ENCODE peak calls at places on chromosomes 16 and 17, in six cellular contexts. D is mucosa of descending colon, B is AG09309, E is choroid plexus epithelial cell, F is HCT116, C is thyroid gland. I is an unnamed sample.

GRCh38 chr17:66524848-66525247 is 222.4 kb downstream of the PRKCA start:
- DNase-seq in C (no peak), D (no peak), B (no peak), E (no peak), F (no peak), I (no peak)

GRCh38 chr17:44348234-44348987 is 3.3 kb downstream of the GRN start:
- DNase-seq in F (no peak), E (peak), C (no peak), B (no peak), D (no peak), I (no peak)

GRCh38 chr16:57380671-57381462 is 8.6 kb downstream of the CX3CL1 start:
- DNase-seq in F (no peak), C (peak), B (no peak), E (peak), D (no peak), I (no peak)

GRCh38 chr17:81651692-81652091 is 4.7 kb downstream of the PDE6G start:
- DNase-seq in D (no peak), B (peak), F (no peak), C (peak), E (peak), I (peak)

GRCh38 chr17:2406903-2407790 is 6.3 kb upstream of the MNT start:
- DNase-seq in D (peak), C (no peak), B (peak), F (peak), E (peak), I (no peak)

GRCh38 chr17:7475764-7476422 is 3.5 kb downstream of the ZBTB4 start:
- DNase-seq in E (no peak), F (no peak), D (no peak), C (peak), B (no peak), I (no peak)

GRCh38 chr17:19306160-19307111 is 56.1 kb downstream of the B9D1 start:
- DNase-seq in F (no peak), C (no peak), D (peak), B (no peak), E (no peak), I (no peak)

GRCh38 chr17:14373587-14374259 is 72.8 kb downstream of the HS3ST3B1 start:
- DNase-seq in E (peak), B (peak), D (no peak), F (no peak), C (no peak), I (peak)

GRCh38 chr17:38606646-38607611 is 1.2 kb upstream of the SRCIN1 start:
- DNase-seq in F (no peak), E (no peak), D (peak), C (peak), B (no peak), I (no peak)

GRCh38 chr16:30870904-30871303 is 23.0 kb downstream of the BCL7C start:
- DNase-seq in E (no peak), F (no peak), C (no peak), B (no peak), D (no peak), I (no peak)

GRCh38 chr17:57551321-57552079 is 193.6 kb downstream of the CCDC182 start:
- DNase-seq in C (no peak), D (peak), F (no peak), E (no peak), B (no peak), I (no peak)

GRCh38 chr17:57257911-57258885 is 1.9 kb downstream of the MSI2 start:
- DNase-seq in F (no peak), B (no peak), E (peak), D (peak), C (no peak), I (no peak)

GRCh38 chr17:44464037-44464436 is 39.2 kb downstream of the GPATCH8 start:
- DNase-seq in C (no peak), B (no peak), F (no peak), E (peak), D (no peak), I (no peak)

GRCh38 chr16:85213926-85214294 is 101.6 kb upstream of the CIBAR2 start:
- DNase-seq in E (no peak), F (no peak), B (no peak), C (no peak), D (no peak), I (no peak)

GRCh38 chr16:66800856-66801255 is 528 bp downstream of the TERB1 start:
- DNase-seq in E (no peak), B (no peak), F (no peak), D (no peak), C (no peak), I (no peak)

GRCh38 chr17:58121925-58122324 is 26.3 kb upstream of the OR4D1 start:
- DNase-seq in F (peak), E (peak), C (no peak), D (no peak), B (no peak), I (peak)

GRCh38 chr16:26665166-26665939 is 401.4 kb upstream of the C16orf82 start:
- DNase-seq in B (no peak), C (no peak), F (no peak), D (no peak), E (no peak), I (no peak)

GRCh38 chr17:2022647-2023046 is 2.5 kb downstream of the RTN4RL1 start:
- DNase-seq in F (no peak), E (no peak), D (no peak), C (no peak), B (no peak), I (no peak)

GRCh38 chr16:19523559-19524355 is at the start of gene CCP110:
- DNase-seq in D (peak), E (peak), F (peak), C (peak), B (peak), I (peak)
- TF ChIP-seq CTCF in D (no peak), E (no peak), F (no peak), C (no peak), B (no peak), I (no peak)

DNA sequence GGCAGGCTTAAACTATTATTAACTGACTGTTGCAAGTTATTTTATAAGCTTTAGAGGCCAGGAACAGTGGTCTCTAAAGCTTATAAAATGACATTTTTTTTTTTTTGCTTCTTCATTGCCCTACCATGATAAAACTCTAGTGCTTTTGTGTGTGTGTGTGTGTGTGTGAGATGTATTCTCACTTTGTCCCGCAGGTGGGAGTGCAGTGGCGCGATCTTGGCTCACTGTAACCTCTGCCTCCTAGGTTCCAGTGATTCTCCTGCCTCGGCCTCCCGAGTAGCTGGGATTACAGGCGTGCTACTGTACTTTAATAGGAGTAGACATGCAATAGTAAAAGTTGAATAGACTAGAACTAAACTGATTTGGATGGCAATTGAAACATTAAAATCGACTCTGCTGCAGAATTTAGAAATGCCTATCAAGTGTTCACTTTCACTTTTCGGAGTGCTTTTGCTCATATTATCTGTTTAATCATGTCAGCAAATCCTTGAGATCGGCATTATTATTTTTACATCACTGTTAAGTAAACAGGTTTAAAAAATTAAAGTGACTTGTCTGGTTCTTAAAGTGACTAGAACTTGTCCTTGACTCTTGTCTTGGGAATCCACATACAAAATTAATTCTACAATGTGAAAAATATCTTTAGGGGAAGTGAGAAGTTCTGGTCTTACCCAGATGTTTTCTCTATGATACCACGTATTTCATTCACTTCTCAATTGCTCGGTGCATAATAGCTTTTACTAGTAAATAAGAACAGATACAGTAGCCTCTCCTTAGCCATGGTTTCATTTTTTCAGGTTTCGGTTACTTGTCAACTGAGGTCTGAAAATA is 8.4 kb upstream of the PCTP start:
- DNase-seq in D (no peak), F (no peak), E (no peak), B (no peak), C (no peak), I (no peak)
- H3K4me3 ChIP-seq in D (no peak), F (peak), E (no peak), B (no peak), C (no peak), I (no peak)

DNA sequence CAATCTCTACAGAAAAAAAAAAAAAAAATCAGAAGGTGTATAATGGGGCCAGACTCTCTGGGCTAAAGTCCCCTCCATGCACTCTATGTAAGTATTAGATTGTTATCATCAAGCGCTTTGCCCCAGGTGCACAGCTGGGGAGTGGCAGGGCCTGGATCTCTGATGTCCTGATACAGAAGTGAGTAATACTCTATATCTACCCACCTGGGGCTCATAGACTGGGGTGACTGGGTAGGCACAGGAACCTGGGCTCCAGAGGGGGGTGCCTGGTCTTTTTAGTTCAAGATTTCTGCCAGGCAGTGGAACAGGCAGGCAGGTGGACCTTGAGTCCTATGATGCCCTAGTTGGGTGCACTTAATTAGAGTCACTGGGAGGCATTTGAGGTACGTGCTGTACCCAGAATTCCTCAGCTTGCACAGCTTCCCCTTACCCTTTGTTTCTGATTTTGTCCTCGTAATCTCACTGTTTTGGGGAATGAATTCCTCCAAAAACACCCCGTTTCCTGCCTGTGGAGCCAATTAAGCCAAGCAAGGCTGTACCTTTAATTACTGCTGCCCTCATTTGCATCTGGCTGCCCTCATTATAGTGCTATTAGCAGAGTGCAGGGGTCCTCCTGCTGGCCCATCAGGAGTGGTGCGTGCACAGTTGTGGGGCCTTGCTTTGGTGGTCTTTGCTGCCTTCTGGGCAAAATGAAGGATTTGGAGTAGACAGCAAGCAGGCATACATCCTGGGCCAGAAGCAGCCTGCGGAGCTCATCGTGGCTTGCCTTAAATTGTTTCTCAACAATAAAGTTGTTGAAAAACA is 239.0 kb downstream of the SNX29 start:
- DNase-seq in C (no peak), E (no peak), D (no peak), B (no peak), F (no peak), I (no peak)
- TF ChIP-seq CTCF in C (no peak), E (peak), D (no peak), B (peak), F (peak), I (peak)

GRCh38 chr16:23907903-23908302 is 72.1 kb downstream of the PRKCB start:
- DNase-seq in F (no peak), D (no peak), E (no peak), B (no peak), C (no peak), I (no peak)

GRCh38 chr16:23907457-23907902 is 71.7 kb downstream of the PRKCB start:
- DNase-seq in E (no peak), F (no peak), D (no peak), B (no peak), C (no peak), I (no peak)

GRCh38 chr16:23903001-23903414 is 67.2 kb downstream of the PRKCB start:
- DNase-seq in E (no peak), C (no peak), D (no peak), B (no peak), F (no peak), I (no peak)

GRCh38 chr16:23902223-23903000 is 66.6 kb downstream of the PRKCB start:
- DNase-seq in E (no peak), B (no peak), D (no peak), C (no peak), F (no peak), I (no peak)

GRCh38 chr16:23905027-23905426 is 69.2 kb downstream of the PRKCB start:
- DNase-seq in E (peak), B (peak), C (peak), D (no peak), F (no peak), I (peak)
- H3K4me3 ChIP-seq in E (no peak), B (no peak), C (no peak), D (no peak), F (no peak), I (no peak)

GRCh38 chr17:53316073-53316472 is 506.7 kb upstream of the KIF2B start:
- DNase-seq in C (no peak), E (no peak), B (no peak), F (no peak), D (no peak), I (no peak)

GRCh38 chr17:53316988-53317387 is 505.7 kb upstream of the KIF2B start:
- DNase-seq in F (no peak), E (no peak), C (no peak), D (no peak), B (no peak), I (no peak)

GRCh38 chr17:53313746-53314145 is 509.0 kb upstream of the KIF2B start:
- DNase-seq in D (no peak), C (no peak), B (no peak), E (no peak), F (no peak), I (no peak)
- TF ChIP-seq CTCF in D (no peak), C (no peak), B (no peak), E (no peak), F (no peak), I (no peak)

DNA sequence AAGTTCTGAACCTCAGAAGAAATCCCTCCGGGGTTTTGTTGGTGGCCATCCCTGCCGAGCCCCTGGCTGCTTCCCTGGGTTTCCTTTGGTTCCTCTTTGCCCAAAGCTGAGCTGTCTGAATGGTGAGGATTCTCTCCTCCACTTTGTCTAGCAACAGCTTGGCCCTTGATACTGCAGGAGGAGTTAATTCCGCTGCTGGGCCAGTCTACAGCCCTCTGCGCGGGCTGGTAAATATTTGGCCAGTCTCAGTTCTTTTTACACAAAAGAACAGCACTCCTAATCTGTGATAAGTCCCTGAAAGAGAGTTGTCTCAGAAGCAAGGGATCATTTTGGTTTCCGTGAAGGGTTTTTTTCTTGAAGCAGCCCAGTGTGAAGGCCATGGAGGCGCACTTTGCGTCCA is 171.0 kb downstream of the RAB11FIP4 start:
- DNase-seq in D (no peak), E (no peak), B (no peak), F (no peak), C (no peak), I (no peak)
- H3K4me3 ChIP-seq in D (no peak), E (no peak), B (peak), F (no peak), C (no peak), I (peak)